ENCODE peak calls at places on chromosomes 2 and 18, in nine cellular contexts. One of them, this sample, is unnamed.

GRCh38 chr2:177616066-177616465 is 223.5 kb downstream of the AGPS start:
- DNase-seq in stimulated activated CD4-positive, alpha-beta T cell treated with anti-CD3 and anti-CD28 coated beads, Interleukin-1b, Interleukin-23, amount 100 ng/mL, for 48 hours: no peak
- DNase-seq in DMS153: no peak
- DNase-seq in OCI-LY7: no peak
- DNase-seq in hypothalamus: no peak
- DNase-seq in left ventricle myocardium superior: no peak
- DNase-seq in CD4-positive, alpha-beta T cell: no peak
- DNase-seq in heart left ventricle: no peak
- DNase-seq in aorta: no peak
- DNase-seq in this sample: no peak

GRCh38 chr2:23616630-23617029 is 231.7 kb downstream of the KLHL29 start:
- DNase-seq in aorta: no peak
- DNase-seq in left ventricle myocardium superior: no peak
- DNase-seq in DMS153: no peak
- DNase-seq in OCI-LY7: no peak
- DNase-seq in hypothalamus: no peak
- DNase-seq in heart left ventricle: no peak
- DNase-seq in CD4-positive, alpha-beta T cell: no peak
- DNase-seq in stimulated activated CD4-positive, alpha-beta T cell treated with anti-CD3 and anti-CD28 coated beads, Interleukin-1b, Interleukin-23, amount 100 ng/mL, for 48 hours: no peak
- DNase-seq in this sample: no peak

GRCh38 chr2:113692698-113693428 is 63.6 kb downstream of the SLC35F5 start:
- DNase-seq in DMS153: no peak
- DNase-seq in aorta: no peak
- DNase-seq in CD4-positive, alpha-beta T cell: no peak
- DNase-seq in OCI-LY7: peak
- DNase-seq in hypothalamus: no peak
- DNase-seq in left ventricle myocardium superior: no peak
- DNase-seq in heart left ventricle: no peak
- DNase-seq in stimulated activated CD4-positive, alpha-beta T cell treated with anti-CD3 and anti-CD28 coated beads, Interleukin-1b, Interleukin-23, amount 100 ng/mL, for 48 hours: peak
- DNase-seq in this sample: no peak

GRCh38 chr2:11805920-11806319 is 59.5 kb downstream of the LPIN1 start:
- DNase-seq in aorta: no peak
- DNase-seq in hypothalamus: no peak
- DNase-seq in stimulated activated CD4-positive, alpha-beta T cell treated with anti-CD3 and anti-CD28 coated beads, Interleukin-1b, Interleukin-23, amount 100 ng/mL, for 48 hours: no peak
- DNase-seq in CD4-positive, alpha-beta T cell: no peak
- DNase-seq in OCI-LY7: no peak
- DNase-seq in heart left ventricle: no peak
- DNase-seq in left ventricle myocardium superior: no peak
- DNase-seq in DMS153: no peak
- DNase-seq in this sample: no peak

GRCh38 chr2:36352711-36353110 is 2.9 kb upstream of the CRIM1 start:
- DNase-seq in OCI-LY7: peak
- DNase-seq in left ventricle myocardium superior: no peak
- DNase-seq in DMS153: no peak
- DNase-seq in stimulated activated CD4-positive, alpha-beta T cell treated with anti-CD3 and anti-CD28 coated beads, Interleukin-1b, Interleukin-23, amount 100 ng/mL, for 48 hours: no peak
- DNase-seq in aorta: no peak
- DNase-seq in CD4-positive, alpha-beta T cell: no peak
- DNase-seq in hypothalamus: no peak
- DNase-seq in heart left ventricle: no peak
- DNase-seq in this sample: no peak

GRCh38 chr2:1541812-1542211 is 128.5 kb downstream of the TPO start:
- DNase-seq in DMS153: no peak
- DNase-seq in left ventricle myocardium superior: no peak
- DNase-seq in CD4-positive, alpha-beta T cell: no peak
- DNase-seq in OCI-LY7: no peak
- DNase-seq in heart left ventricle: no peak
- DNase-seq in aorta: no peak
- DNase-seq in stimulated activated CD4-positive, alpha-beta T cell treated with anti-CD3 and anti-CD28 coated beads, Interleukin-1b, Interleukin-23, amount 100 ng/mL, for 48 hours: no peak
- DNase-seq in hypothalamus: no peak
- DNase-seq in this sample: no peak

GRCh38 chr18:13813271-13813849 is 10.6 kb upstream of the MC5R start:
- DNase-seq in OCI-LY7: peak
- DNase-seq in stimulated activated CD4-positive, alpha-beta T cell treated with anti-CD3 and anti-CD28 coated beads, Interleukin-1b, Interleukin-23, amount 100 ng/mL, for 48 hours: peak
- DNase-seq in left ventricle myocardium superior: peak
- DNase-seq in heart left ventricle: peak
- DNase-seq in DMS153: no peak
- DNase-seq in hypothalamus: peak
- DNase-seq in CD4-positive, alpha-beta T cell: peak
- DNase-seq in aorta: peak
- DNase-seq in this sample: no peak

GRCh38 chr2:203858176-203858575 is 9.4 kb upstream of the CTLA4 start:
- DNase-seq in hypothalamus: no peak
- DNase-seq in left ventricle myocardium superior: no peak
- DNase-seq in CD4-positive, alpha-beta T cell: peak
- DNase-seq in heart left ventricle: no peak
- DNase-seq in aorta: no peak
- DNase-seq in DMS153: no peak
- DNase-seq in OCI-LY7: no peak
- DNase-seq in stimulated activated CD4-positive, alpha-beta T cell treated with anti-CD3 and anti-CD28 coated beads, Interleukin-1b, Interleukin-23, amount 100 ng/mL, for 48 hours: no peak
- DNase-seq in this sample: no peak

GRCh38 chr2:215003001-215003400 is 135.4 kb downstream of the ABCA12 start:
- DNase-seq in stimulated activated CD4-positive, alpha-beta T cell treated with anti-CD3 and anti-CD28 coated beads, Interleukin-1b, Interleukin-23, amount 100 ng/mL, for 48 hours: no peak
- DNase-seq in CD4-positive, alpha-beta T cell: no peak
- DNase-seq in DMS153: no peak
- DNase-seq in OCI-LY7: no peak
- DNase-seq in hypothalamus: no peak
- DNase-seq in left ventricle myocardium superior: no peak
- DNase-seq in aorta: no peak
- DNase-seq in heart left ventricle: no peak
- DNase-seq in this sample: no peak

GRCh38 chr2:184137955-184138354 is 460.4 kb upstream of the ZNF804A start:
- DNase-seq in left ventricle myocardium superior: no peak
- DNase-seq in DMS153: no peak
- DNase-seq in OCI-LY7: no peak
- DNase-seq in stimulated activated CD4-positive, alpha-beta T cell treated with anti-CD3 and anti-CD28 coated beads, Interleukin-1b, Interleukin-23, amount 100 ng/mL, for 48 hours: no peak
- DNase-seq in CD4-positive, alpha-beta T cell: no peak
- DNase-seq in heart left ventricle: no peak
- DNase-seq in hypothalamus: no peak
- DNase-seq in aorta: no peak
- DNase-seq in this sample: no peak

GRCh38 chr2:156327835-156328401 is 4.6 kb downstream of the NR4A2 start:
- DNase-seq in OCI-LY7: no peak
- DNase-seq in heart left ventricle: no peak
- DNase-seq in aorta: no peak
- DNase-seq in stimulated activated CD4-positive, alpha-beta T cell treated with anti-CD3 and anti-CD28 coated beads, Interleukin-1b, Interleukin-23, amount 100 ng/mL, for 48 hours: no peak
- DNase-seq in hypothalamus: no peak
- DNase-seq in DMS153: no peak
- DNase-seq in CD4-positive, alpha-beta T cell: peak
- DNase-seq in left ventricle myocardium superior: no peak
- DNase-seq in this sample: no peak

GRCh38 chr18:77133920-77134496 is 1.4 kb upstream of the MBP start:
- DNase-seq in CD4-positive, alpha-beta T cell: no peak
- DNase-seq in left ventricle myocardium superior: peak
- DNase-seq in aorta: peak
- DNase-seq in stimulated activated CD4-positive, alpha-beta T cell treated with anti-CD3 and anti-CD28 coated beads, Interleukin-1b, Interleukin-23, amount 100 ng/mL, for 48 hours: no peak
- DNase-seq in heart left ventricle: peak
- DNase-seq in OCI-LY7: no peak
- DNase-seq in hypothalamus: no peak
- DNase-seq in DMS153: no peak
- DNase-seq in this sample: no peak

GRCh38 chr2:198314559-198315153 is 510.3 kb downstream of the PLCL1 start:
- DNase-seq in aorta: no peak
- DNase-seq in heart left ventricle: no peak
- DNase-seq in CD4-positive, alpha-beta T cell: no peak
- DNase-seq in left ventricle myocardium superior: no peak
- DNase-seq in DMS153: peak
- DNase-seq in hypothalamus: no peak
- DNase-seq in stimulated activated CD4-positive, alpha-beta T cell treated with anti-CD3 and anti-CD28 coated beads, Interleukin-1b, Interleukin-23, amount 100 ng/mL, for 48 hours: no peak
- DNase-seq in OCI-LY7: peak
- DNase-seq in this sample: no peak